ENCODE peak calls at places on chromosomes 12 and 14, in eight cellular contexts. L is NCI-H1092 treated with DMSO at 0.1 percent for 48 hours; G is smooth muscle cell of the brain vasculature; E is NCI-H1417; U is cardiac muscle cell; N is left kidney; K is RPMI8226; D is activated CD4-positive, alpha-beta T cell treated with anti-CD3 and anti-CD28 coated beads for 48 hours. X is an unnamed sample.

GRCh38 chr12:20142956-20143355 is 225.4 kb upstream of the PDE3A start:
- DNase-seq in D (no peak), L (no peak), G (no peak), E (no peak), U (peak; percentile 11), N (peak; percentile 18), K (no peak), X (peak; percentile 34)

GRCh38 chr12:53048780-53049401 is 974 bp upstream of the TNS2 start:
- DNase-seq in L (no peak), K (no peak), D (no peak), N (peak; percentile 87), U (peak; percentile 88), G (no peak), E (no peak), X (no peak)

GRCh38 chr12:3987571-3987970 is 114.4 kb upstream of the PARP11 start:
- DNase-seq in G (no peak), U (no peak), N (peak; percentile 47), D (no peak), E (no peak), L (no peak), K (no peak), X (no peak)

GRCh38 chr12:68455676-68456345 is 123.6 kb upstream of the MDM1 start:
- DNase-seq in G (no peak), K (no peak), E (peak; percentile 16), L (no peak), D (peak; percentile 17), N (peak; percentile 34), U (peak; percentile 51), X (peak; percentile 42)

GRCh38 chr14:22980672-22981089 is 1.7 kb downstream of the AJUBA start:
- DNase-seq in D (peak; percentile 37), N (peak; percentile 79), U (peak; percentile 60), G (no peak), K (no peak), E (no peak), L (no peak), X (no peak)

GRCh38 chr14:50714452-50715073 is 46.5 kb upstream of the SAV1 start:
- DNase-seq in N (peak; percentile 44), K (peak; percentile 10), G (peak; percentile 9), D (no peak), L (no peak), U (peak; percentile 70), E (peak; percentile 30), X (peak; percentile 39)

GRCh38 chr14:61609885-61610284 is 85.4 kb upstream of the HIF1A start:
- DNase-seq in N (peak; percentile 70), E (no peak), K (no peak), G (no peak), D (no peak), U (peak; percentile 90), L (no peak), X (no peak)

GRCh38 chr12:24113701-24114100 is 164.2 kb upstream of the SOX5 start:
- DNase-seq in K (no peak), U (peak; percentile 69), E (no peak), L (no peak), N (no peak), G (no peak), D (no peak), X (no peak)

GRCh38 chr14:42513837-42514236 is 907.2 kb downstream of the LRFN5 start:
- DNase-seq in U (no peak), K (no peak), N (no peak), G (no peak), E (no peak), L (no peak), D (no peak), X (no peak)

GRCh38 chr14:32584079-32584478 is 255.0 kb downstream of the AKAP6 start:
- DNase-seq in K (no peak), U (no peak), E (no peak), L (no peak), N (no peak), G (no peak), D (no peak), X (no peak)

GRCh38 chr14:35669782-35670181 is 135.8 kb downstream of the INSM2 start:
- DNase-seq in U (no peak), D (no peak), G (no peak), E (peak; percentile 65), K (no peak), L (no peak), N (no peak), X (no peak)

GRCh38 chr12:52867636-52868035 is 18.8 kb upstream of the KRT78 start:
- DNase-seq in K (peak; percentile 91), E (no peak), D (peak; percentile 32), L (no peak), N (no peak), G (no peak), U (no peak), X (peak; percentile 24)

GRCh38 chr12:48972213-48973021 is 882 bp upstream of the WNT10B start:
- DNase-seq in G (no peak), E (no peak), K (no peak), L (no peak), N (no peak), D (peak; percentile 55), U (no peak), X (no peak)

GRCh38 chr12:72271401-72271740 is 799 bp upstream of the TRHDE start:
- DNase-seq in D (no peak), U (peak; percentile 21), E (peak; percentile 92), L (peak; percentile 68), G (no peak), K (no peak), N (peak; percentile 88), X (peak; percentile 96)

GRCh38 chr14:101489092-101489760 is 72.1 kb upstream of the DIO3 start:
- DNase-seq in G (no peak), K (no peak), D (no peak), U (no peak), L (no peak), N (no peak), E (no peak), X (no peak)

GRCh38 chr14:69811868-69812252 is 14.8 kb upstream of the SLC10A1 start:
- DNase-seq in D (no peak), E (no peak), K (no peak), U (no peak), G (no peak), N (no peak), L (no peak), X (no peak)

GRCh38 chr12:102478416-102479098 is 1.8 kb downstream of the IGF1 start:
- DNase-seq in U (no peak), K (peak; percentile 51), D (peak; percentile 45), L (no peak), N (peak; percentile 43), G (no peak), E (peak; percentile 47), X (no peak)

GRCh38 chr14:64707661-64708060 is 3.4 kb downstream of the PLEKHG3 start:
- DNase-seq in K (no peak), D (no peak), L (no peak), G (no peak), E (no peak), U (peak; percentile 69), N (no peak), X (no peak)

GRCh38 chr12:63103489-63104131 is 47.4 kb downstream of the AVPR1A start:
- DNase-seq in U (peak; percentile 40), D (peak; percentile 6), E (peak; percentile 71), K (peak; percentile 23), N (peak; percentile 46), G (peak; percentile 7), L (peak; percentile 18), X (peak; percentile 33)

GRCh38 chr14:34172477-34173368 is 221.8 kb upstream of the EGLN3 start:
- DNase-seq in K (no peak), L (no peak), D (no peak), G (no peak), U (no peak), E (no peak), N (peak; percentile 22), X (no peak)

GRCh38 chr12:117033382-117034045 is 65.7 kb downstream of the TESC start:
- DNase-seq in L (peak; percentile 70), D (no peak), G (no peak), U (no peak), K (no peak), E (peak; percentile 82), N (peak; percentile 88), X (peak; percentile 18)

GRCh38 chr14:63611078-63611477 is 30.6 kb downstream of the WDR89 start:
- DNase-seq in E (no peak), G (no peak), L (no peak), U (peak; percentile 11), K (no peak), D (no peak), N (no peak), X (no peak)

GRCh38 chr14:104423224-104423681 is 156.3 kb upstream of the C14orf180 start:
- DNase-seq in K (no peak), G (no peak), D (no peak), L (no peak), E (no peak), N (no peak), U (no peak), X (no peak)

GRCh38 chr14:34374998-34375740 is 86.9 kb downstream of the SPTSSA start:
- DNase-seq in N (peak; percentile 34), K (no peak), G (no peak), U (no peak), L (no peak), D (no peak), E (no peak), X (no peak)

GRCh38 chr12:4830568-4830967 is 79.1 kb upstream of the KCNA1 start:
- DNase-seq in N (no peak), E (no peak), U (peak; percentile 35), G (no peak), D (no peak), L (no peak), K (no peak), X (no peak)

GRCh38 chr14:35558680-35559079 is 24.7 kb downstream of the INSM2 start:
- DNase-seq in E (peak; percentile 32), K (no peak), N (no peak), G (no peak), L (peak; percentile 32), U (peak; percentile 9), D (no peak), X (peak; percentile 53)

GRCh38 chr12:6469609-6470374 is 685 bp downstream of the VAMP1 start:
- DNase-seq in L (no peak), U (no peak), G (no peak), K (peak; percentile 16), N (no peak), D (no peak), E (peak; percentile 69), X (peak; percentile 47)

GRCh38 chr14:89013098-89013504 is 188.7 kb downstream of the TTC8 start:
- DNase-seq in U (peak; percentile 50), L (peak; percentile 22), D (peak; percentile 49), G (no peak), K (peak; percentile 22), N (peak; percentile 24), E (peak; percentile 40), X (peak; percentile 70)

GRCh38 chr14:91108941-91109611 is 4.8 kb upstream of the DGLUCY start:
- DNase-seq in K (peak; percentile 62), D (peak; percentile 30), L (no peak), N (peak; percentile 20), G (no peak), U (no peak), E (peak; percentile 33), X (no peak)

GRCh38 chr12:31323466-31324115 is 2.4 kb downstream of the SINHCAF start:
- DNase-seq in U (peak; percentile 19), G (no peak), N (peak; percentile 84), K (peak; percentile 63), L (peak; percentile 69), D (peak; percentile 66), E (peak; percentile 88), X (peak; percentile 68)

GRCh38 chr14:71262466-71262865 is 355.2 kb downstream of the PCNX1 start:
- DNase-seq in U (no peak), D (no peak), N (no peak), G (no peak), K (no peak), E (no peak), L (no peak), X (no peak)

GRCh38 chr14:96362071-96362964 is 823 bp downstream of the ATG2B start:
- DNase-seq in U (peak; percentile 44), L (peak; percentile 38), G (no peak), D (peak; percentile 64), N (peak; percentile 70), E (peak; percentile 85), K (peak; percentile 79), X (peak; percentile 30)

GRCh38 chr14:54893151-54893760 is 9.4 kb downstream of the GCH1 start:
- DNase-seq in K (peak; percentile 22), D (peak; percentile 43), N (peak; percentile 62), E (peak; percentile 68), L (peak; percentile 25), U (peak; percentile 74), G (no peak), X (peak; percentile 67)

GRCh38 chr14:24297190-24297964 is 2.2 kb downstream of the DHRS1 start:
- DNase-seq in D (no peak), K (peak; percentile 22), G (no peak), N (peak; percentile 67), U (peak; percentile 13), E (peak; percentile 51), L (peak; percentile 26), X (peak; percentile 59)